ENCODE peak calls at places on chromosome 14, in four cellular contexts. R is activated effector memory CD4-positive, alpha-beta T cell treated with Interleukin-2 at 50 U/mL for 16 hours; P is activated T-helper 1 cell treated with anti-CD3 and anti-CD28 coated beads, Interleukin-12 subunit alpha, Interleukin-12 subunit beta, Interleukin-2, Interleukin-4 antibody, amounts not matched to agents 30 ng/mL and 10 ng/mL and 1 ng/mL, durations not matched to agents 14 hours and 24 hours and 36 hours; O is NCI-H1092. L is an unnamed sample.

GRCh38 chr14:105472496-105472991 is 2.1 kb upstream of the CRIP2 start:
- DNase-seq in P (no peak), R (no peak), O (no peak), L (no peak)

GRCh38 chr14:54807428-54807827 is 95.2 kb downstream of the GCH1 start:
- DNase-seq in R (no peak), O (no peak), P (no peak), L (no peak)

GRCh38 chr14:34086358-34086757 is 135.5 kb upstream of the EGLN3 start:
- DNase-seq in R (no peak), P (no peak), O (no peak), L (no peak)

GRCh38 chr14:100446572-100446971 is 123.4 kb downstream of the SLC25A47 start:
- DNase-seq in R (no peak), P (no peak), O (no peak), L (no peak)

GRCh38 chr14:95204705-95205104 is 47.4 kb upstream of the DICER1 start:
- DNase-seq in R (no peak), P (no peak), O (peak), L (no peak)

GRCh38 chr14:104317975-104318557 is 179.7 kb downstream of the KIF26A start:
- DNase-seq in O (no peak), R (no peak), P (no peak), L (no peak)

GRCh38 chr14:89417469-89418225 is 614 bp upstream of the FOXN3 start:
- DNase-seq in O (peak), P (peak), R (peak), L (peak)

GRCh38 chr14:37807722-37808121 is 212.3 kb downstream of the TTC6 start:
- DNase-seq in O (no peak), R (no peak), P (no peak), L (no peak)

GRCh38 chr14:105248368-105249174 is at the start of gene BTBD6:
- DNase-seq in R (peak), P (peak), O (peak), L (peak)

GRCh38 chr14:71103662-71104484 is 196.6 kb downstream of the PCNX1 start:
- DNase-seq in R (no peak), P (peak), O (peak), L (no peak)

GRCh38 chr14:28831126-28831525 is 64.5 kb downstream of the FOXG1 start:
- DNase-seq in R (no peak), P (no peak), O (no peak), L (no peak)

GRCh38 chr14:73833530-73834257 is 17.9 kb upstream of the PTGR2 start:
- DNase-seq in P (no peak), O (no peak), R (no peak), L (no peak)

GRCh38 chr14:56752428-56752827 is 57.9 kb downstream of the OTX2 start:
- DNase-seq in P (no peak), R (no peak), O (no peak), L (no peak)

GRCh38 chr14:22689186-22689585 is 45.0 kb upstream of the OR6J1 start:
- DNase-seq in P (no peak), R (no peak), O (no peak), L (no peak)

GRCh38 chr14:86050072-86050683 is 520.2 kb downstream of the FLRT2 start:
- DNase-seq in R (no peak), P (no peak), O (no peak), L (no peak)

GRCh38 chr14:21257395-21258193 is 11.6 kb downstream of the HNRNPC start:
- DNase-seq in O (no peak), P (no peak), R (no peak), L (no peak)

GRCh38 chr14:52312872-52313492 is 1.1 kb upstream of the PTGER2 start:
- DNase-seq in P (no peak), R (no peak), O (no peak), L (no peak)

GRCh38 chr14:98185036-98185435 is 1087.0 kb downstream of the BCL11B start:
- DNase-seq in R (no peak), P (no peak), O (no peak), L (no peak)

GRCh38 chr14:100294963-100295330 is 11.3 kb downstream of the SLC25A29 start:
- DNase-seq in R (no peak), O (no peak), P (no peak), L (no peak)

GRCh38 chr14:77638738-77639137 is 22.3 kb upstream of the SPTLC2 start:
- DNase-seq in O (no peak), R (no peak), P (no peak), L (no peak)

GRCh38 chr14:68231832-68232642 is 412.5 kb downstream of the RAD51B start:
- DNase-seq in R (no peak), O (no peak), P (no peak), L (no peak)

GRCh38 chr14:54420478-54421116 is 20.6 kb downstream of the CNIH1 start:
- DNase-seq in O (no peak), P (no peak), R (no peak), L (no peak)

GRCh38 chr14:77120771-77121743 is 20.5 kb downstream of the ZDHHC22 start:
- DNase-seq in P (peak), R (peak), O (peak), L (peak)

GRCh38 chr14:52080171-52080800 is 11.4 kb upstream of the NID2 start:
- DNase-seq in R (no peak), P (no peak), O (no peak), L (no peak)

GRCh38 chr14:95519699-95520098 is 3.2 kb upstream of the SYNE3 start:
- DNase-seq in P (peak), R (peak), O (no peak), L (no peak)

GRCh38 chr14:52005625-52006024 is 16.3 kb downstream of the RTRAF start:
- DNase-seq in P (no peak), R (no peak), O (no peak), L (no peak)

GRCh38 chr14:77376380-77376770 is 519 bp downstream of the TMED8 start:
- DNase-seq in P (no peak), O (peak), R (no peak), L (peak)